ENCODE peak calls at places on chromosomes 11 and 22, in five cellular contexts. A is RCC 7860; T is stimulated activated CD4-positive, alpha-beta T cell treated with anti-CD3 and anti-CD28 coated beads, Interleukin-2, amount 100 ng/mL, for 48 hours; V is stimulated activated CD8-positive, alpha-beta memory T cell treated with anti-CD3 and anti-CD28 coated beads, Interleukin-4, amount 100 ng/mL, for 24 hours; Q is GM10248. M is an unnamed sample.

GRCh38 chr11:96045622-96046456 is 121.9 kb upstream of the MTMR2 start:
- DNase-seq in T (no peak), Q (no peak), V (no peak), A (no peak), M (no peak)

GRCh38 chr11:116605543-116605942 is 167.2 kb downstream of the BUD13 start:
- DNase-seq in V (peak; percentile 4), Q (peak; percentile 51), A (peak; percentile 5), T (peak; percentile 18), M (no peak)

GRCh38 chr22:29994941-29995340 is 85.3 kb upstream of the HORMAD2 start:
- DNase-seq in V (no peak), T (no peak), Q (no peak), A (peak; percentile 62), M (no peak)

GRCh38 chr11:2268911-2269600 is 1.3 kb downstream of the ASCL2 start:
- DNase-seq in Q (peak; percentile 58), A (no peak), T (peak; percentile 82), V (peak; percentile 75), M (no peak)

GRCh38 chr11:10233581-10233980 is 60.4 kb downstream of the SBF2 start:
- DNase-seq in V (no peak), A (peak; percentile 57), T (no peak), Q (no peak), M (no peak)

GRCh38 chr11:45385423-45385822 is 99.3 kb upstream of the SYT13 start:
- DNase-seq in V (no peak), Q (no peak), T (no peak), A (no peak), M (no peak)

GRCh38 chr11:84564180-84564866 is 1062.8 kb downstream of the DLG2 start:
- DNase-seq in V (no peak), Q (peak; percentile 34), T (peak; percentile 16), A (peak; percentile 84), M (peak; percentile 25)

GRCh38 chr11:130937051-130937450 is 20.8 kb upstream of the SNX19 start:
- DNase-seq in Q (no peak), V (no peak), T (no peak), A (no peak), M (no peak)

GRCh38 chr11:100562102-100562501 is 125.0 kb upstream of the ARHGAP42 start:
- DNase-seq in Q (no peak), V (no peak), A (peak; percentile 37), T (no peak), M (no peak)

GRCh38 chr11:34652191-34652958 is 31.5 kb downstream of the EHF start:
- DNase-seq in A (no peak), V (no peak), T (no peak), Q (no peak), M (no peak)